ENCODE peak calls at places on chromosomes 11 and 22, in ten cellular contexts. U, N, P, O, V, K, X, W, G and Z are unnamed samples.

GRCh38 chr22:36702832-36703210 is 731 bp downstream of the CACNG2 start:
- DNase-seq in U (no peak), N (no peak), P (no peak), O (no peak), V (no peak), K (no peak), X (no peak), W (no peak), G (no peak), Z (no peak)

GRCh38 chr11:90309693-90310092 is 86.8 kb upstream of the CHORDC1 start:
- DNase-seq in U (no peak), N (no peak), P (no peak), O (no peak), V (no peak), K (no peak), X (no peak), W (no peak), G (no peak), Z (no peak)

GRCh38 chr22:37196539-37197450 is 8.7 kb upstream of the C1QTNF6 start:
- DNase-seq in U (peak; percentile 89), N (no peak), P (no peak), O (no peak), V (peak; percentile 94), K (peak; percentile 90), X (peak; percentile 46), W (peak; percentile 91), G (peak; percentile 91), Z (peak; percentile 87)

GRCh38 chr11:1470681-1471611 is 15.6 kb downstream of the MOB2 start:
- DNase-seq in U (no peak), N (no peak), P (no peak), O (no peak), V (no peak), K (peak; percentile 10), X (no peak), W (no peak), G (no peak), Z (no peak)

GRCh38 chr22:41094036-41094435 is 1.6 kb downstream of the EP300 start:
- DNase-seq in U (no peak), N (no peak), P (no peak), O (peak; percentile 35), V (peak; percentile 44), K (no peak), X (no peak), W (peak; percentile 39), G (peak; percentile 35), Z (peak; percentile 49)

GRCh38 chr11:91219501-91219900 is 996.7 kb upstream of the CHORDC1 start:
- DNase-seq in U (no peak), N (no peak), P (no peak), O (no peak), V (peak; percentile 47), K (no peak), X (no peak), W (no peak), G (peak; percentile 52), Z (no peak)

GRCh38 chr22:50695421-50696250 is 23.0 kb downstream of the SHANK3 start:
- DNase-seq in U (peak; percentile 58), N (no peak), P (no peak), O (no peak), V (no peak), K (no peak), X (no peak), W (no peak), G (no peak), Z (no peak)

GRCh38 chr11:15062631-15063030 is 10.8 kb upstream of the CALCB start:
- DNase-seq in U (no peak), N (no peak), P (no peak), O (no peak), V (no peak), K (no peak), X (no peak), W (no peak), G (no peak), Z (no peak)

GRCh38 chr22:31260474-31260856 is 31.8 kb downstream of the PIK3IP1 start:
- DNase-seq in U (no peak), N (no peak), P (no peak), O (no peak), V (no peak), K (no peak), X (no peak), W (no peak), G (no peak), Z (no peak)

GRCh38 chr11:12508151-12508740 is 130.9 kb downstream of the PARVA start:
- DNase-seq in U (no peak), N (no peak), P (no peak), O (no peak), V (peak; percentile 89), K (peak; percentile 38), X (peak; percentile 62), W (no peak), G (peak; percentile 85), Z (peak; percentile 81)

GRCh38 chr11:76823481-76824028 is 37.2 kb upstream of the ACER3 start:
- DNase-seq in U (no peak), N (no peak), P (no peak), O (no peak), V (peak; percentile 83), K (no peak), X (no peak), W (no peak), G (peak; percentile 94), Z (peak; percentile 79)

GRCh38 chr22:49296561-49296960 is 531.1 kb downstream of the BRD1 start:
- DNase-seq in U (peak; percentile 51), N (no peak), P (no peak), O (no peak), V (no peak), K (no peak), X (no peak), W (no peak), G (no peak), Z (no peak)

GRCh38 chr11:17533782-17534415 is 10.3 kb downstream of the USH1C start:
- DNase-seq in U (no peak), N (no peak), P (no peak), O (no peak), V (peak; percentile 1), K (no peak), X (no peak), W (no peak), G (no peak), Z (no peak)
- H3K4me3 ChIP-seq in U (no peak overlapping the region), N (no peak overlapping the region), P (no peak overlapping the region), O (no peak overlapping the region), V (no peak overlapping the region), K (no peak overlapping the region), X (no peak overlapping the region), W (no peak overlapping the region), G (no peak overlapping the region), Z (no peak overlapping the region)

DNA sequence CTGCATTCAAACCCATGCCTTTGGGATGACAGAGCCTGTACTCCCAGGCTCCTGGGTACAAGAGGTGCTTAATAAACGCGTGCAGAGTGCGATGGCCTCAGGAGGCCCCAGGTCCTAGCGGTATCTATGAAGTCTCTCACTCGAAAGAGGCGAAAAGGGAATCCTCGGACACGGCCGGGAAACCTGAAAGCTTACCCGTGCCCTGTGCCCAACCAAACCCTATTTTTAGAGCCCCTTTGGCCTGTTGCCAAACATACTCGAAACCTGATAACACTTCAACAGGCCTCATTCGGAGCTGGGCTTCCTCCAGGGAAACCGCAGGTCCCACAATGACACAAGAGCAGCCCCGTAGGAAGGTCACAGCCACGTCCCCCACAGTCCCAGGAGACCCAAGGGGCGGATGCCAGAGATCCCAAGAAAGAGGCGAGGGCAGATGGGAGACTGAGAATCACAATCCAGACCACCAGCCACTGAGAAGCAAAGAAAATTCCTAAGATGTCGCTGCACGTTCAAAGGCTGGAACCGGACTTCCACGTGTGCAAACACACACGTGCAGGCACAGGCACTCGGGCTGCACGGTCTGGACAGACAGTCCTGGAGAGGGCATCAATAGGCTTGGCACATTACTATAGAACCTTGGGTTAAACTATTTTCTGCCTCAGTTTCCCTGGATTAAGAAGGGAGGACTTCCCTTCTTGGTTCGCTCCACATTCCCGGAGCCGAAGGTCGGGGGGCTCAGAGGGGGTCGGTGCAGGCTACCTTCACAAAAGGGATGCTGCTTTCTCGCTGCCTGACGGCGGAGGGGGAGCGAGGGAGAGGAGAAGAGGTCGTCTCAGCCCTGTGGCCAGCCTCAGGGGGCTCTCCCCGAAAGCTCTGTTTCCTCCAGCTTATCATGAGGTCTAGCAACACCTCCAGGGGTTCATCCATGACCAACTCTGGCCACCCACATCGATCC is 8.2 kb downstream of the PDGFB start:
- DNase-seq in U (no peak), N (peak; percentile 80), P (no peak), O (peak; percentile 90), V (peak; percentile 39), K (peak; percentile 69), X (no peak), W (peak; percentile 45), G (no peak), Z (no peak)
- H3K4me3 ChIP-seq in U (no peak overlapping the region), N (no peak overlapping the region), P (no peak overlapping the region), O (no peak overlapping the region), V (no peak overlapping the region), K (peak overlapping the region; percentile 82), X (no peak overlapping the region), W (no peak overlapping the region), G (no peak overlapping the region), Z (no peak overlapping the region)

DNA sequence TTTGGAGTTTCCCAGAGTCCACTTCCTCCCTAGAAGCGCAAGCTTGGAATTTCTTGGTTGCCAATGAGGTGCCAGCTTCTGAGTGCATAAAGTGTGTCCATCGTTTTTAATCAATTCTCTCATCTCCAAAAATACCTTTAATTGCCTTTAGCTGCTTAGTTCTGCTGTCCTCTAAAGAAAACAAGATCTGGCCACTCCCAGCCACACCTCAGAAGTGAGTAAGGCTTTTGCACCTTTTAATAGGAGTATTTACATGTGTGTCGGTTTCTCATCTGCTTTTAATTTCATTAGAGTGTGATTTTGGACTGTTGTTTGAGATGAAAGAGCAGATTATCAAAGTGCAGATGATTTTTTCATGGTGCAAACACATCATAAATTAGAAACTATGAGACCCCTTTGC is 20.1 kb downstream of the CD44 start:
- DNase-seq in U (no peak), N (no peak), P (no peak), O (no peak), V (no peak), K (no peak), X (no peak), W (no peak), G (no peak), Z (no peak)
- H3K4me3 ChIP-seq in U (no peak overlapping the region), N (no peak overlapping the region), P (no peak overlapping the region), O (no peak overlapping the region), V (no peak overlapping the region), K (no peak overlapping the region), X (no peak overlapping the region), W (no peak overlapping the region), G (no peak overlapping the region), Z (no peak overlapping the region)

DNA sequence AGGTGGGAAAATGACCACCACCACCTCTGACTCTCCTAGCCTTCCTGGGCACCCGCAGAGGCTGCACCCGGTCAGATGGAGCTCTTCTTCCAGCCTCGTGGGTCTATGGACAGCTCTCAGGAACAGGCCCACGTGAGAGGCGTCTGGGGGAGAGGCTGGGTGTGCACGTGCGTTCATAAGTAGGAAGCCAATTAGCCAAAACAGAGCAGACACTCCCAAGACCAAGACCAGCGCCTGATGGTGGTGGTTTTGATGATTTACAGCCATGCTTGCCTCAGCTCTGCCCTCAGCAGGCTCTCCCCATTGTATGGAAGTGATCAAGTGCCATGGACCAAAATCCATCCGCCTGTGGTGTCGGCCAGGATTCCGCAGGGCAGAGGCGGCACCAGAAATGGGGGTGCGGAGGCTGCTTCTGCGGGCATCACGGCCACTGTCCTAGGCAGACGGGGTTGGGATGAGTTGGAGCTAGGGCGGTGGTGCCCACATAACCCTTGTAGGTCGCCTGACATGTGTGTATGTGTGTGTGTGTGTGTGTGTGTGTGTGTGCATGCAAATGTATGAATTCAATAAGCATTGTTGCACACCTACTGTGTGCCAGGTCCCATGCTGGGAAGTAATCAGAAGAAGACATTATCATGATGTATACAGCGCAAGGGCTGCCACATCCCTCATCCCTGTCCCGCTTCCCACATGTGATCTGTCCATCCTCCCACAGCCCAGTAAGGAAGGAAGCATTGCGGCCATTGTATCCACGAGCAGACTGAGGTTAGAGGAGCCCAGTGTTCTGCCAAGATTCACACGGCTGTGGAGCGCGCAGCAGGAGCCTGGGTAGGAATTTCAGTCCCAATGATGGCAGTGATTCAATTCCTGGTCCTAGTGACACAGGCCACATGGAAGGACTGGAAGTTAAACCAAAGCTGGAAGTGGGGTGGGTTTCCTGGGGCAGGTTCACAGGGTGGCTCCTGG is 89.5 kb downstream of the RTL6 start:
- DNase-seq in U (peak; percentile 43), N (no peak), P (no peak), O (no peak), V (no peak), K (no peak), X (no peak), W (no peak), G (no peak), Z (no peak)
- H3K4me3 ChIP-seq in U (no peak overlapping the region), N (no peak overlapping the region), P (no peak overlapping the region), O (no peak overlapping the region), V (no peak overlapping the region), K (no peak overlapping the region), X (no peak overlapping the region), W (no peak overlapping the region), G (no peak overlapping the region), Z (no peak overlapping the region)